ENCODE peak calls at places on chromosomes 11 and 22, in five cellular contexts. One of them, this sample, is unnamed.

GRCh38 chr11:129694966-129695365 is 120.7 kb upstream of the TMEM45B start:
- DNase-seq in psoas muscle: no peak
- DNase-seq in AG04450: no peak
- DNase-seq in AG10803: no peak
- DNase-seq in cardiac fibroblast: peak
- DNase-seq in this sample: no peak

GRCh38 chr11:134696455-134696854 is 284.4 kb upstream of the B3GAT1 start:
- DNase-seq in AG04450: no peak
- DNase-seq in AG10803: no peak
- DNase-seq in psoas muscle: no peak
- DNase-seq in cardiac fibroblast: no peak
- DNase-seq in this sample: no peak

GRCh38 chr11:72245232-72245816 is 1.3 kb upstream of the PHOX2A start:
- DNase-seq in psoas muscle: no peak
- DNase-seq in AG04450: no peak
- DNase-seq in cardiac fibroblast: no peak
- DNase-seq in AG10803: no peak
- DNase-seq in this sample: no peak

GRCh38 chr11:105109855-105110750 is 29.5 kb downstream of the CARD18 start:
- DNase-seq in cardiac fibroblast: peak
- DNase-seq in AG04450: no peak
- DNase-seq in AG10803: peak
- DNase-seq in psoas muscle: no peak
- DNase-seq in this sample: no peak

GRCh38 chr11:35112846-35113105 is 26.2 kb upstream of the CD44 start:
- DNase-seq in cardiac fibroblast: no peak
- DNase-seq in psoas muscle: no peak
- DNase-seq in AG04450: no peak
- DNase-seq in AG10803: no peak
- DNase-seq in this sample: no peak

GRCh38 chr11:128359515-128359914 is 227.8 kb downstream of the ETS1 start:
- DNase-seq in AG10803: peak
- DNase-seq in cardiac fibroblast: peak
- DNase-seq in psoas muscle: no peak
- DNase-seq in AG04450: no peak
- DNase-seq in this sample: no peak

GRCh38 chr11:36684840-36685800 is 87.1 kb upstream of the RAG2 start:
- DNase-seq in cardiac fibroblast: no peak
- DNase-seq in AG04450: no peak
- DNase-seq in psoas muscle: no peak
- DNase-seq in AG10803: no peak
- DNase-seq in this sample: no peak

GRCh38 chr11:72247584-72247983 is 3.6 kb upstream of the PHOX2A start:
- DNase-seq in AG10803: no peak
- DNase-seq in AG04450: no peak
- DNase-seq in psoas muscle: no peak
- DNase-seq in cardiac fibroblast: no peak
- DNase-seq in this sample: no peak

GRCh38 chr11:19209617-19210016 is 7.8 kb upstream of the CSRP3 start:
- DNase-seq in AG10803: no peak
- DNase-seq in psoas muscle: no peak
- DNase-seq in AG04450: no peak
- DNase-seq in cardiac fibroblast: no peak
- DNase-seq in this sample: no peak

GRCh38 chr11:103257360-103257759 is 148.1 kb downstream of the DYNC2H1 start:
- DNase-seq in AG10803: peak
- DNase-seq in cardiac fibroblast: peak
- DNase-seq in AG04450: no peak
- DNase-seq in psoas muscle: no peak
- DNase-seq in this sample: no peak

GRCh38 chr22:33635766-33636165 is 284.5 kb downstream of the LARGE1 start:
- DNase-seq in AG04450: no peak
- DNase-seq in AG10803: no peak
- DNase-seq in cardiac fibroblast: no peak
- DNase-seq in psoas muscle: no peak
- DNase-seq in this sample: no peak

GRCh38 chr11:85569525-85569924 is 57.6 kb downstream of the DLG2 start:
- DNase-seq in psoas muscle: no peak
- DNase-seq in cardiac fibroblast: no peak
- DNase-seq in AG04450: no peak
- DNase-seq in AG10803: no peak
- DNase-seq in this sample: no peak

GRCh38 chr11:95095858-95096587 is 6.4 kb downstream of the ENDOD1 start:
- DNase-seq in psoas muscle: no peak
- DNase-seq in AG04450: no peak
- DNase-seq in cardiac fibroblast: peak
- DNase-seq in AG10803: peak
- DNase-seq in this sample: peak

GRCh38 chr22:49255741-49256318 is 571.8 kb downstream of the BRD1 start:
- DNase-seq in AG10803: no peak
- DNase-seq in AG04450: no peak
- DNase-seq in cardiac fibroblast: no peak
- DNase-seq in psoas muscle: no peak
- DNase-seq in this sample: no peak

GRCh38 chr11:99368579-99368978 is 347.8 kb downstream of the CNTN5 start:
- DNase-seq in AG10803: no peak
- DNase-seq in AG04450: no peak
- DNase-seq in cardiac fibroblast: peak
- DNase-seq in psoas muscle: no peak
- DNase-seq in this sample: no peak

GRCh38 chr22:39384750-39385480 is 14.7 kb upstream of the TAB1 start:
- DNase-seq in psoas muscle: no peak
- DNase-seq in cardiac fibroblast: peak
- DNase-seq in AG04450: no peak
- DNase-seq in AG10803: no peak
- DNase-seq in this sample: no peak

GRCh38 chr11:46679252-46680163 is 20.9 kb downstream of the ARHGAP1 start:
- DNase-seq in AG04450: no peak
- DNase-seq in cardiac fibroblast: no peak
- DNase-seq in psoas muscle: no peak
- DNase-seq in AG10803: no peak
- DNase-seq in this sample: no peak

GRCh38 chr22:35567214-35567792 is 26.7 kb downstream of the RASD2 start:
- DNase-seq in AG10803: no peak
- DNase-seq in AG04450: no peak
- DNase-seq in psoas muscle: no peak
- DNase-seq in cardiac fibroblast: no peak
- DNase-seq in this sample: no peak

GRCh38 chr22:37486224-37486845 is at the start of gene MFNG:
- DNase-seq in cardiac fibroblast: no peak
- DNase-seq in psoas muscle: peak
- DNase-seq in AG04450: no peak
- DNase-seq in AG10803: no peak
- DNase-seq in this sample: no peak

GRCh38 chr11:112249871-112250590 is 10.6 kb downstream of the PLET1 start:
- DNase-seq in psoas muscle: no peak
- DNase-seq in AG04450: no peak
- DNase-seq in AG10803: peak
- DNase-seq in cardiac fibroblast: no peak
- DNase-seq in this sample: no peak

GRCh38 chr11:71170619-71171018 is 81.8 kb downstream of the SHANK2 start:
- DNase-seq in cardiac fibroblast: no peak
- DNase-seq in AG10803: no peak
- DNase-seq in psoas muscle: no peak
- DNase-seq in AG04450: no peak
- DNase-seq in this sample: no peak

GRCh38 chr11:71284525-71285092 is 32.2 kb upstream of the SHANK2 start:
- DNase-seq in AG10803: no peak
- DNase-seq in AG04450: no peak
- DNase-seq in cardiac fibroblast: no peak
- DNase-seq in psoas muscle: no peak
- DNase-seq in this sample: no peak

GRCh38 chr22:37965940-37966664 is 12.6 kb downstream of the POLR2F start:
- DNase-seq in psoas muscle: no peak
- DNase-seq in cardiac fibroblast: peak
- DNase-seq in AG10803: peak
- DNase-seq in AG04450: no peak
- DNase-seq in this sample: no peak

GRCh38 chr11:44564198-44564597 is 1.3 kb upstream of the CD82 start:
- DNase-seq in AG04450: no peak
- DNase-seq in cardiac fibroblast: peak
- DNase-seq in AG10803: no peak
- DNase-seq in psoas muscle: no peak
- DNase-seq in this sample: no peak

GRCh38 chr11:85869776-85870175 is 14.6 kb downstream of the CCDC83 start:
- DNase-seq in AG10803: no peak
- DNase-seq in AG04450: no peak
- DNase-seq in psoas muscle: no peak
- DNase-seq in cardiac fibroblast: no peak
- DNase-seq in this sample: no peak

GRCh38 chr11:70307176-70307575 is 36.7 kb downstream of the PPFIA1 start:
- DNase-seq in AG04450: no peak
- DNase-seq in psoas muscle: no peak
- DNase-seq in cardiac fibroblast: peak
- DNase-seq in AG10803: no peak
- DNase-seq in this sample: no peak

GRCh38 chr11:118918128-118918685 is 7.5 kb downstream of the BCL9L start:
- DNase-seq in AG10803: peak
- DNase-seq in cardiac fibroblast: peak
- DNase-seq in psoas muscle: peak
- DNase-seq in AG04450: no peak
- DNase-seq in this sample: no peak

DNA sequence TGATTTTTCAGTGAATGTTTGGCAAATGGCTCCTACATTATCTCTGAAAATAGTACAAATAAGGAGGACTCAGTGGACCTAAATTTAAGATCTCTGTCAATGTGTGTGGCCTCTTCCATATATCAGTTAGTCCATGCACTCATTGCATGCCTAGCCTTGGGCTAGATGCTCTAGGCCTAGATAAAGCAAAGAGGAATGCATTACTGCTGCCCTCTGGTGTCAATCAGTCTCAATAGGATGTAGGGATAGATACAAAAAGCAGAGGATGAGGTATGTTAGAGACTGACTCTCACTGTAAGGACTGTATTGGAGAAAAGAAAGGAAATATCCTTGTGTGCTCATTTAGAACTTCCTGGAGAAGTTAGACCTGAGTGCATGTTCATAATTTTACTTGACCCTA is 42.0 kb downstream of the MS4A2 start:
- DNase-seq in AG04450: no peak
- DNase-seq in cardiac fibroblast: peak
- DNase-seq in AG10803: no peak
- DNase-seq in psoas muscle: no peak
- DNase-seq in this sample: no peak
- TF ChIP-seq CTCF in AG04450: no peak
- TF ChIP-seq CTCF in cardiac fibroblast: no peak
- TF ChIP-seq CTCF in AG10803: peak
- TF ChIP-seq CTCF in psoas muscle: no peak
- TF ChIP-seq CTCF in this sample: no peak

GRCh38 chr11:33867566-33867965 is 24.3 kb downstream of the LMO2 start:
- DNase-seq in AG04450: no peak
- DNase-seq in AG10803: no peak
- DNase-seq in psoas muscle: no peak
- DNase-seq in cardiac fibroblast: no peak
- DNase-seq in this sample: no peak

GRCh38 chr11:33863418-33864172 is 28.3 kb downstream of the LMO2 start:
- DNase-seq in AG04450: no peak
- DNase-seq in cardiac fibroblast: no peak
- DNase-seq in AG10803: no peak
- DNase-seq in psoas muscle: no peak
- DNase-seq in this sample: no peak

GRCh38 chr11:33861366-33861765 is 30.5 kb downstream of the LMO2 start:
- DNase-seq in cardiac fibroblast: no peak
- DNase-seq in AG10803: no peak
- DNase-seq in psoas muscle: no peak
- DNase-seq in AG04450: no peak
- DNase-seq in this sample: no peak

GRCh38 chr11:33861911-33862310 is 30.0 kb downstream of the LMO2 start:
- DNase-seq in AG10803: no peak
- DNase-seq in AG04450: no peak
- DNase-seq in psoas muscle: no peak
- DNase-seq in cardiac fibroblast: no peak
- DNase-seq in this sample: no peak

GRCh38 chr11:33864479-33864878 is 27.4 kb downstream of the LMO2 start:
- DNase-seq in AG10803: no peak
- DNase-seq in psoas muscle: no peak
- DNase-seq in AG04450: no peak
- DNase-seq in cardiac fibroblast: no peak
- DNase-seq in this sample: no peak
- TF ChIP-seq CTCF in AG10803: no peak
- TF ChIP-seq CTCF in psoas muscle: no peak
- TF ChIP-seq CTCF in AG04450: no peak
- TF ChIP-seq CTCF in cardiac fibroblast: no peak
- TF ChIP-seq CTCF in this sample: no peak

DNA sequence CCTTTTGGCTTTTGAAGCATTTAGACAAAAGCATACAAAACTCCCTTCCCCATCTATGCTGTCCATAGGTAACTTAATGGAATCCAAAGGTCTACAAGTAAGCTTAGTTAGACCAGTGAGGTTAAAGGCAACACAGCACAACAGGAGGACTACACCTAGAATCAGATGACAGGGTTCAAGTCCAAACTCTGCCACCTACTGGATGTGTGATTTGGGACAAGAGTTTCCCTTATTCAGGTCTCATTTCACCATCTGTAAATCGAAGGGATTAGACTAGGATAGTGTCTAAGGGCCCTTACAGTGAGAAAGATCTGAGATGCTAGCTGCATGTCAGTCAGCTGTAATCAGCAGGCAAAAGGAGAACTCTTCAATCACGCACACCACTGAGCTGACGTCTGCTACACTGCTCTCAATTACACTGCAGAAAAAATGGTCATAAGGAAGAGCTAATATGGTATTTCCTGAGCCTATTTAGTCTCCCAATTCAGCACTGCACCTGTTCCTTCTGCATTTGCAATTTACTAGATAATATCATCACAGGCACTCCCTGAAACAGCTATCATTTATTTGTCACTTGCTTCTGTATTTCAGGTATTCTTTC is 82.2 kb downstream of the SERGEF start:
- DNase-seq in psoas muscle: no peak
- DNase-seq in AG04450: no peak
- DNase-seq in AG10803: no peak
- DNase-seq in cardiac fibroblast: no peak
- DNase-seq in this sample: no peak
- TF ChIP-seq CTCF in psoas muscle: no peak
- TF ChIP-seq CTCF in AG04450: no peak
- TF ChIP-seq CTCF in AG10803: no peak
- TF ChIP-seq CTCF in cardiac fibroblast: no peak
- TF ChIP-seq CTCF in this sample: no peak

DNA sequence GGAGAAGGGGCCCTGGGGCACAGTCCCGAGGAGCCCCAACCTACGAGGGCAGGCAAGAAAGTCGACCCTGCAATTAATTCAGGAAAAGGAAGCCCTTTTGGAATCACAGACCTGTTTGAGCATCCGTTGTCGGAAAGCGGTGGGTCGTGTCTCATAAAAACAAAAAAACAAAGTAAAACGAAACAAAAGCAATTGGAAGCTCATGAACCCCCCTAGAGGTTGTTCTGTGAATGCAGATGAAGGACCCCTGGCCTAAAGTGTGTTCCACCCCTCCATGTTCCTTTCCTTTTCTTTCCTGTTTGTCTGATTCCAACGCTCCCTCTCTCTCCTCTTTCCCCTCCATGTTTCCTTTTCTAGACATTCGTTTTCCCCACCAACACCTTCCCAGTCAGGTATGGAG is 203.7 kb downstream of the GRIK4 start:
- DNase-seq in psoas muscle: no peak
- DNase-seq in cardiac fibroblast: no peak
- DNase-seq in AG04450: no peak
- DNase-seq in AG10803: no peak
- DNase-seq in this sample: no peak
- TF ChIP-seq CTCF in psoas muscle: no peak
- TF ChIP-seq CTCF in cardiac fibroblast: peak
- TF ChIP-seq CTCF in AG04450: peak
- TF ChIP-seq CTCF in AG10803: peak
- TF ChIP-seq CTCF in this sample: peak

This sample was measured in AG04449.